ENCODE peak calls at places on chromosomes 16 and 17, in nine cellular contexts. H, C, F, V, J, Y, X, Q and T are unnamed samples. For H3K4me1, the result is how much of the 10 kb centered on the place peaks cover.

GRCh38 chr16:1134776-1135458 is 18.0 kb upstream of the CACNA1H start:
- DNase-seq in C (no peak), Q (no peak), Y (no peak), F (no peak), J (no peak), V (no peak), H (no peak), X (no peak), T (no peak)

GRCh38 chr16:56370836-56371235 is 54.5 kb downstream of the AMFR start:
- DNase-seq in J (peak), C (no peak), Y (no peak), V (no peak), X (peak), F (no peak), Q (no peak), H (peak), T (no peak)

GRCh38 chr16:88931373-88931900 is 45.6 kb downstream of the CBFA2T3 start:
- DNase-seq in X (no peak), V (no peak), J (no peak), H (no peak), F (no peak), C (no peak), Q (no peak), Y (no peak), T (no peak)

GRCh38 chr16:64715624-64716023 is 406.2 kb downstream of the CDH11 start:
- DNase-seq in V (no peak), X (no peak), H (no peak), Y (no peak), J (no peak), F (no peak), Q (no peak), C (no peak), T (no peak)

GRCh38 chr16:81275064-81275532 is 36.6 kb downstream of the BCO1 start:
- DNase-seq in H (no peak), X (no peak), C (no peak), Q (no peak), V (no peak), Y (no peak), J (no peak), F (no peak), T (no peak)

GRCh38 chr17:1300580-1300905 is 21.1 kb downstream of the TRARG1 start:
- DNase-seq in C (no peak), Q (no peak), X (no peak), V (no peak), F (no peak), Y (no peak), J (no peak), H (no peak), T (no peak)

GRCh38 chr16:25189305-25189704 is 27.4 kb upstream of the AQP8 start:
- DNase-seq in J (no peak), Y (no peak), X (no peak), C (no peak), H (no peak), Q (no peak), V (no peak), F (no peak), T (no peak)

GRCh38 chr17:51056813-51057510 is 63.7 kb downstream of the SPAG9 start:
- DNase-seq in V (no peak), C (peak), F (no peak), J (no peak), X (peak), Y (peak), Q (peak), H (peak), T (peak)

GRCh38 chr16:84537431-84538151 is 33.1 kb upstream of the MEAK7 start:
- DNase-seq in C (no peak), H (no peak), Q (no peak), V (no peak), X (peak), J (no peak), Y (no peak), F (no peak), T (no peak)

GRCh38 chr16:89193021-89193575 is 7.2 kb downstream of the SLC22A31 start:
- DNase-seq in C (no peak), J (peak), H (peak), X (peak), Y (peak), Q (peak), F (peak), V (peak), T (no peak)

GRCh38 chr17:35775583-35775982 is 14.9 kb downstream of the C17orf50 start:
- DNase-seq in J (no peak), Q (no peak), X (peak), F (no peak), H (no peak), Y (no peak), V (no peak), C (no peak), T (no peak)

GRCh38 chr17:78378225-78379133 is at the start of gene PGS1:
- DNase-seq in V (peak), J (peak), Q (peak), C (peak), H (peak), X (peak), F (peak), Y (peak), T (peak)

GRCh38 chr16:456891-457483 is 31.5 kb downstream of the RAB11FIP3 start:
- DNase-seq in C (no peak), H (peak), J (no peak), F (no peak), Y (no peak), X (peak), V (no peak), Q (no peak), T (no peak)

GRCh38 chr17:57568340-57568739 is 176.8 kb downstream of the CCDC182 start:
- DNase-seq in V (no peak), Y (no peak), J (no peak), H (no peak), X (no peak), F (no peak), C (no peak), Q (no peak), T (no peak)

GRCh38 chr17:75099881-75100595 is 9.7 kb upstream of the ARMC7 start:
- DNase-seq in X (no peak), H (no peak), C (no peak), V (no peak), J (no peak), F (no peak), Q (no peak), Y (no peak), T (no peak)

GRCh38 chr16:77955127-77955526 is 67.2 kb upstream of the CLEC3A start:
- DNase-seq in X (no peak), F (no peak), J (no peak), Y (peak), V (no peak), H (no peak), Q (no peak), C (no peak), T (no peak)
- TF ChIP-seq CTCF in X (no peak), F (no peak), J (no peak), Y (peak), V (no peak), H (peak), Q (no peak), C (no peak), T (no peak)

GRCh38 chr17:82807562-82807961 is 32.3 kb downstream of the ZNF750 start:
- DNase-seq in Q (no peak), C (no peak), F (no peak), J (no peak), X (no peak), H (no peak), Y (no peak), V (no peak), T (no peak)
- H3K4me1 ChIP-seq in Q (under half), C (under half), F (under half), J (under half), X (under half), H (under half), Y (under half), V (under half), T (under half)

GRCh38 chr16:48903054-48903453 is 293.1 kb upstream of the N4BP1 start:
- DNase-seq in H (no peak), X (no peak), Y (peak), J (no peak), V (no peak), Q (no peak), C (no peak), F (no peak), T (no peak)
- TF ChIP-seq CTCF in H (no peak), X (no peak), Y (peak), J (no peak), V (no peak), Q (no peak), C (no peak), F (no peak), T (no peak)

DNA sequence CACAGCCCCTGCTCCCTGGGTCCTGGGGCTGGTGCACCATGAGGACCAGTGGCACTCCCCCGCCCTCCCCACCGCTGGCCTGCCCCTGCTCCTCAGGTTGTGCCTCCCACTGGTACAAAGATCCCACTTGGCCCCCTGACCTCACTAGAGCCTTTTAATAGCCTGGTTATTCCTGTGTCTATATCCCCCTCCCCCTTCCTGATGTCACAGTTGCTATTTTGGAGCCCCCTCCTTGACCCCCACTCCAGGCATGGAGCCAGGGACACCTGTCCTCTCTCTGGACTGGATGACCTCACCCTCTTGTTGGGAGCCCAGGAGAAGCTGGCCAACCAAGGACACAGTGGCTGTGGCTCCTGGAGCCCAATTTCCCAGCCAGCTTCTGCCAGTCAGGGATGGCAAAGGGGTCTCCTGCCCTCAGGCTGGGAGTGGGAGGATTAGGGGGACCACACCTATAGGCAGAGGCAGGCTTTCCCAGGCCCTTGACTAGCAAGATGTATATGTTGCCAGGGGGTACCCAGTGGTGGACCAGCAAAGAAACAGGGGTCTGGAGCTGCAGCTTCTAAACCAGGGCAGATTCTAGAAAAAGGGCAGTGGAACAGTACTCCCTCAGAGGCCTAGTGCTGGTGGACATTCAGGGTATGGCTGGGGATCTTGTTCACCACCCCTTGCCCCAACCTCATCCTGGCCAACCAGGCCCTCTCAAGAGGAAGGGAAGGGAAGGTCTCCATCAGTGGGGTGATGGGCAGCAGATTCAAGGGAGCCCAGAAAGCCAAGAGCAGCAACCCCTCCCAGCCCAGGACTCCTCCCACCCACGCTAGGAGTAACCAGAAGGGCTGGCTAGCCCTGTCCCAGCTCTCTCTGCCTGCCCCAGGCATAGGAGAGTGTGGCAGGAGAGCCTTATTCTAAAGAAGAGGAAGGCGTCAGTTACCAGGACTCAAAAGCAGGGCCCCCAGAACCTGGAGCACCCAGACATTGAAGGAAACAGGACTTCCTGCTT is 10.9 kb downstream of the HDAC5 start:
- DNase-seq in V (no peak), X (no peak), F (peak), C (no peak), J (no peak), H (no peak), Y (no peak), Q (peak), T (no peak)
- H3K4me1 ChIP-seq in V (under half), X (half or more), F (half or more), C (half or more), J (half or more), H (under half), Y (under half), Q (half or more), T (half or more)

DNA sequence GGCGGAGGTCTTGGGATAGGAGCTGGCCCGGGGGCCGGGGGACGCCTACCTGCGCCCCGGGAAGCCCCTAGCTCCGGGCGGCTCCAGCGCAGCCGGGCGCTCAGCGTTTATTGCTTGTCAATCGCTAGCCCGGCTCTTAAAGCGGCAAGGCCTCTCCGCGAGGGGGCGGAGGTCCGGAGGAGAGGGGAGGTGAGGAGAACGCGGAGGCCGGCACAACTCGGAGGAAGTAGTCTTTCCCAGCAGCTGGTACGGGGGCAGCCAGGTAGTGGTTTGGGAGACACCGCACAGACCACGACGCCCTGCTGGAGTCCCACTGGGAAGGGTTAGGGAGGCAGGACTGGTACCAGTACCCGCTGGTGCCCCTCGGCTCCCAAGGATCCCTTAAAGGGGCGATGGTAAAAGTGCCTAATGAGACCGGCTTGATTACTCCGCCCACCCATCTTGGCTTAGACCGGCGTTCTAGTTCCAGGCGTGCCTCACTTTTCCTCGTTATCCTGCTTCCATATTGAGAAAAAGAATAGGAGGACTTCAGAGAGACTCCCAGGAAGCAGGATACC is at the start of gene MPP2:
- DNase-seq in X (peak), V (peak), Q (peak), C (peak), Y (peak), H (peak), J (peak), F (peak), T (peak)
- TF ChIP-seq CTCF in X (peak), V (no peak), Q (no peak), C (no peak), Y (peak), H (peak), J (peak), F (peak), T (peak)

DNA sequence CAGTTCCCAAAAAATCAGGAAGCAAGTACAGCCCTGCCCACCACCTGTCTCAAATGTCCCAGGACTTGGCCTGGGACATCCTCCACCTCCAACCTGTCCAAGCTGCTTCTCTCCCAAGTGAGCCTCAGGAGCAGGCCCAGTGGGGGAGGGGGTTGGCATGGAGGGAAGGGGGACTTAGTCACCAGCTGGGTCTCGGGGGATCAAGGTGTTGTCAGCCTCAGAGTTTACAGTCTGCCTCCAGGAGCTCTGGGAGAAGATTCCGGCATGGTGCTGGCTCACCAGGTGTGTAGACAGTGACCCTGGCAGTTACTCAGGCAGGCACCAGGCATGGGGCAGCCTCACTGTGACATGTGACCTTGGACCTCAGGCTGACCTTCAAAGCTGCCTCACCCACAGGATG is 19.7 kb downstream of the ZNF423 start:
- DNase-seq in H (no peak), X (no peak), V (no peak), J (no peak), C (no peak), Y (no peak), F (no peak), Q (no peak), T (no peak)
- H3K4me1 ChIP-seq in H (under half), X (under half), V (under half), J (half or more), C (under half), Y (half or more), F (half or more), Q (under half), T (under half)

DNA sequence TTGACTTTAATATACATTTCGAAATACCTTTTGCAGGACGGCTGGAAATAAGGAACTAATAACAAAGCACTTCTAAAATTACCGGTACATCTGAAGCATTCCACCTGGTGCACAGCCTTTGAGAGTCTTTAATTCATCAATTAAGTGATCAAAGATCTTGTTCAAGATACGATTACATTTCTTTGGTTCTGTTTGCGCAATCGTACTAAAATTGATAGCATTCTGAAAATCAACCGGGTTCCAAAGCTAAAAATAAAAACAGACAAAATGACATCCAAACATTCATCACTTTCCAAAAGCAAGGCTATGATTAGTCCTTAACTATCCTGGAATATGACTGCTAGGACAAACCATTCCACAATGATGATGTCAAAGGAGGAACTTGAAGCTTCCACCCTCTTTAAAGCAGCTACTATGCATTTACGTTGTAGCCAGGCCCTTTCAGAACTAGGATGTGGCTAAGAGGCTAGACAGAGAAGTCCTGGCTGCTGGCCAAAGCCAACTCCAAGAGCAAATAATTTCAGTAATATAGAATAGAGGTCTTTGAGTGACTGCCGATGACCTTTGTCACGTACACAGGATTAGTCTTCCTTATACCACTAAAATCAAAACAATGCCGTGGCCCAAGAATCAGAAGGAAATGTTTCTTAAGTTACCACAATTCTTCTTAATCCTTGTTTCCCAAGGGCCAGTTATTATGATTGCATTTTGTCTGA is 299.8 kb upstream of the PSMD7 start:
- DNase-seq in Y (no peak), F (no peak), Q (no peak), J (no peak), V (no peak), X (no peak), H (no peak), C (no peak), T (no peak)
- TF ChIP-seq CTCF in Y (no peak), F (no peak), Q (no peak), J (no peak), V (no peak), X (no peak), H (no peak), C (no peak), T (no peak)